ENCODE peak calls at places on chromosomes 13 and 19, in five cellular contexts. X is stimulated activated CD4-positive, alpha-beta T cell treated with anti-CD3 and anti-CD28 coated beads, Interleukin-1b, Interleukin-23, amount 100 ng/mL, for 4 hours; V is iris pigment epithelial cell; Z is pons; D is sciatic nerve. R is an unnamed sample.

GRCh38 chr19:37845932-37846331 is 60.5 kb downstream of the WDR87 start:
- DNase-seq in X (no peak), V (peak), Z (no peak), D (no peak), R (no peak)

GRCh38 chr13:111398715-111399299 is 78.4 kb downstream of the TEX29 start:
- DNase-seq in X (no peak), V (no peak), Z (no peak), D (no peak), R (no peak)

GRCh38 chr19:58582985-58583384 is 9.8 kb upstream of the MZF1 start:
- DNase-seq in X (no peak), V (no peak), Z (no peak), D (no peak), R (no peak)

GRCh38 chr19:5850743-5851293 is 431 bp downstream of the FUT3 start:
- DNase-seq in X (no peak), V (peak), Z (no peak), D (no peak), R (peak)

GRCh38 chr13:68076046-68076445 is 845.9 kb upstream of the PCDH9 start:
- DNase-seq in X (no peak), V (no peak), Z (no peak), D (no peak), R (no peak)

GRCh38 chr13:91232716-91233115 is 114.8 kb upstream of the MIR17HG start:
- DNase-seq in X (no peak), V (no peak), Z (no peak), D (no peak), R (no peak)

GRCh38 chr19:15869109-15869555 is 28.7 kb downstream of the CYP4F2 start:
- DNase-seq in X (peak), V (peak), Z (peak), D (no peak), R (no peak)

GRCh38 chr19:41746593-41747227 is 8.6 kb upstream of the CEACAM6 start:
- DNase-seq in X (peak), V (peak), Z (peak), D (no peak), R (peak)

GRCh38 chr19:57395710-57396109 is 6.1 kb downstream of the ZNF548 start:
- DNase-seq in X (no peak), V (no peak), Z (no peak), D (no peak), R (no peak)

GRCh38 chr13:50149932-50150331 is 134.7 kb downstream of the KCNRG start:
- DNase-seq in X (no peak), V (no peak), Z (no peak), D (no peak), R (no peak)

GRCh38 chr13:30376426-30377311 is 45.6 kb upstream of the UBE2L5 start:
- DNase-seq in X (peak), V (no peak), Z (no peak), D (no peak), R (no peak)

GRCh38 chr19:49744946-49745381 is 18.1 kb downstream of the TSKS start:
- DNase-seq in X (no peak), V (no peak), Z (no peak), D (no peak), R (no peak)

GRCh38 chr13:26964278-26965057 is 203.9 kb upstream of the GPR12 start:
- DNase-seq in X (no peak), V (peak), Z (no peak), D (no peak), R (peak)

GRCh38 chr13:67623630-67624029 is 393.5 kb upstream of the PCDH9 start:
- DNase-seq in X (no peak), V (no peak), Z (no peak), D (no peak), R (no peak)

GRCh38 chr13:41588899-41589298 is 131.5 kb downstream of the RGCC start:
- DNase-seq in X (no peak), V (peak), Z (no peak), D (no peak), R (peak)

GRCh38 chr19:7679017-7679720 is 1.5 kb upstream of the TRAPPC5 start:
- DNase-seq in X (peak), V (no peak), Z (no peak), D (no peak), R (no peak)

GRCh38 chr19:39506944-39507714 is 7.8 kb upstream of the SELENOV start:
- DNase-seq in X (no peak), V (peak), Z (no peak), D (no peak), R (no peak)

GRCh38 chr13:84641491-84641890 is 759.2 kb upstream of the SLITRK1 start:
- DNase-seq in X (no peak), V (peak), Z (no peak), D (no peak), R (peak)

GRCh38 chr19:24074720-24075119 is 12.3 kb upstream of the ZNF254 start:
- DNase-seq in X (no peak), V (peak), Z (no peak), D (peak), R (no peak)

GRCh38 chr19:10580979-10581631 is 6.0 kb downstream of the AP1M2 start:
- DNase-seq in X (peak), V (peak), Z (peak), D (peak), R (peak)

GRCh38 chr13:22926176-22927007 is 254.4 kb upstream of the SGCG start:
- DNase-seq in X (no peak), V (peak), Z (no peak), D (peak), R (no peak)

GRCh38 chr13:106905380-106906259 is 337.7 kb upstream of the ARGLU1 start:
- DNase-seq in X (no peak), V (no peak), Z (no peak), D (no peak), R (no peak)

GRCh38 chr13:94914829-94915228 is 202.5 kb upstream of the SOX21 start:
- DNase-seq in X (no peak), V (no peak), Z (no peak), D (no peak), R (no peak)

GRCh38 chr19:48396010-48396870 is 2.8 kb downstream of the GRIN2D start:
- DNase-seq in X (no peak), V (no peak), Z (no peak), D (no peak), R (no peak)

GRCh38 chr13:28723806-28724205 is 5.0 kb upstream of the SLC46A3 start:
- DNase-seq in X (no peak), V (no peak), Z (no peak), D (no peak), R (no peak)

GRCh38 chr13:36418022-36418805 is 14.1 kb upstream of the CCNA1 start:
- DNase-seq in X (no peak), V (peak), Z (no peak), D (no peak), R (peak)

GRCh38 chr13:24868874-24869273 is 104.9 kb downstream of the RNF17 start:
- DNase-seq in X (no peak), V (no peak), Z (no peak), D (no peak), R (no peak)

GRCh38 chr13:33606692-33607091 is 211.3 kb upstream of the RFC3 start:
- DNase-seq in X (no peak), V (peak), Z (peak), D (no peak), R (no peak)

GRCh38 chr13:40910324-40911050 is 108.6 kb downstream of the ELF1 start:
- DNase-seq in X (no peak), V (peak), Z (no peak), D (no peak), R (no peak)

GRCh38 chr13:42524487-42525034 is 49.4 kb upstream of the TNFSF11 start:
- DNase-seq in X (no peak), V (peak), Z (no peak), D (no peak), R (no peak)

GRCh38 chr13:35470671-35471465 is 5.6 kb downstream of the MAB21L1 start:
- DNase-seq in X (no peak), V (peak), Z (no peak), D (peak), R (no peak)

GRCh38 chr13:50422181-50423148 is 407.2 kb downstream of the KCNRG start:
- DNase-seq in X (no peak), V (no peak), Z (no peak), D (no peak), R (no peak)

GRCh38 chr13:48531416-48532145 is 1.3 kb downstream of the RCBTB2 start:
- DNase-seq in X (no peak), V (no peak), Z (peak), D (no peak), R (no peak)

GRCh38 chr13:90880790-90881189 is 466.7 kb upstream of the MIR17HG start:
- DNase-seq in X (no peak), V (no peak), Z (no peak), D (no peak), R (no peak)

GRCh38 chr19:46823049-46823448 is 27.6 kb downstream of the AP2S1 start:
- DNase-seq in X (no peak), V (no peak), Z (no peak), D (no peak), R (no peak)

GRCh38 chr13:97460853-97461252 is 26.9 kb downstream of the RAP2A start:
- DNase-seq in X (no peak), V (no peak), Z (no peak), D (no peak), R (no peak)

GRCh38 chr19:21022996-21023395 is 2.5 kb downstream of the ZNF430 start:
- DNase-seq in X (peak), V (peak), Z (no peak), D (no peak), R (peak)

GRCh38 chr19:8561071-8561764 is 16.0 kb downstream of the MYO1F start:
- DNase-seq in X (no peak), V (no peak), Z (no peak), D (no peak), R (no peak)

GRCh38 chr19:13172335-13173128 is 22.3 kb downstream of the IER2 start:
- DNase-seq in X (peak), V (peak), Z (peak), D (peak), R (no peak)